ENCODE peak calls at places on chromosomes 5 and 9, in six cellular contexts. I, D, C, A, Z and O are unnamed samples.

GRCh38 chr5:153552886-153553285 is 62.4 kb downstream of the GRIA1 start:
- DNase-seq in I (no peak), D (no peak), C (no peak), A (no peak), Z (no peak), O (no peak)

GRCh38 chr5:73596705-73597328 is 29.2 kb upstream of the ARHGEF28 start:
- DNase-seq in I (no peak), D (no peak), C (no peak), A (no peak), Z (no peak), O (peak)

GRCh38 chr9:95025213-95026170 is 292.0 kb downstream of the FANCC start:
- DNase-seq in I (peak), D (peak), C (no peak), A (no peak), Z (peak), O (no peak)

GRCh38 chr5:848671-849111 is 2.1 kb downstream of the ZDHHC11 start:
- DNase-seq in I (no peak), D (no peak), C (no peak), A (no peak), Z (peak), O (no peak)

GRCh38 chr5:60487885-60488425 is 212.0 kb downstream of the DEPDC1B start:
- DNase-seq in I (no peak), D (no peak), C (peak), A (no peak), Z (no peak), O (no peak)

GRCh38 chr5:132812123-132812948 is 766 bp upstream of the SOWAHA start:
- DNase-seq in I (no peak), D (no peak), C (no peak), A (no peak), Z (no peak), O (no peak)

GRCh38 chr5:113065626-113066025 is 89.0 kb downstream of the DCP2 start:
- DNase-seq in I (no peak), D (no peak), C (no peak), A (no peak), Z (no peak), O (no peak)

GRCh38 chr9:137680445-137681358 is 61.9 kb downstream of the EHMT1 start:
- DNase-seq in I (no peak), D (no peak), C (no peak), A (no peak), Z (no peak), O (no peak)

GRCh38 chr5:35860686-35861085 is 4.0 kb downstream of the IL7R start:
- DNase-seq in I (no peak), D (no peak), C (no peak), A (no peak), Z (no peak), O (no peak)